ENCODE peak calls at places on chromosomes 6 and 20, in nine cellular contexts. Y, U, Q, M, G, H, O, T and J are unnamed samples.

GRCh38 chr6:136812174-136812573 is 10.2 kb upstream of the PEX7 start:
- DNase-seq in Y (no peak), U (no peak), Q (no peak), M (no peak), G (no peak), H (no peak), O (peak; percentile 73), T (no peak), J (no peak)

GRCh38 chr6:77466055-77467028 is 3.1 kb upstream of the HTR1B start:
- DNase-seq in Y (peak; percentile 13), U (peak; percentile 86), Q (peak; percentile 61), M (peak; percentile 61), G (peak; percentile 38), H (peak; percentile 80), O (peak; percentile 68), T (peak; percentile 76), J (no peak)

GRCh38 chr6:108587258-108588059 is 26.7 kb downstream of the FOXO3 start:
- DNase-seq in Y (no peak), U (peak; percentile 61), Q (peak; percentile 66), M (no peak), G (no peak), H (no peak), O (peak; percentile 86), T (peak; percentile 88), J (no peak)

GRCh38 chr6:47242483-47243386 is 67.0 kb downstream of the TNFRSF21 start:
- DNase-seq in Y (peak; percentile 82), U (peak; percentile 92), Q (peak; percentile 93), M (peak; percentile 93), G (peak; percentile 92), H (peak; percentile 94), O (peak; percentile 95), T (peak; percentile 93), J (peak; percentile 71)

GRCh38 chr6:133568970-133569889 is 319.7 kb upstream of the TCF21 start:
- DNase-seq in Y (peak; percentile 16), U (peak; percentile 77), Q (peak; percentile 92), M (no peak), G (peak; percentile 26), H (no peak), O (peak; percentile 83), T (peak; percentile 97), J (no peak)

GRCh38 chr6:81978230-81978629 is 225.7 kb upstream of the TENT5A start:
- DNase-seq in Y (no peak), U (no peak), Q (no peak), M (no peak), G (no peak), H (no peak), O (peak; percentile 30), T (peak; percentile 48), J (no peak)

GRCh38 chr6:41685641-41686380 is 47.5 kb downstream of the MDFI start:
- DNase-seq in Y (no peak), U (no peak), Q (no peak), M (no peak), G (no peak), H (no peak), O (no peak), T (no peak), J (no peak)

GRCh38 chr20:51156796-51157119 is 133.9 kb upstream of the KCNG1 start:
- DNase-seq in Y (no peak), U (no peak), Q (no peak), M (no peak), G (no peak), H (no peak), O (no peak), T (no peak), J (no peak)

GRCh38 chr6:159594106-159594749 is 98.8 kb downstream of the SOD2 start:
- DNase-seq in Y (no peak), U (no peak), Q (peak; percentile 77), M (no peak), G (no peak), H (no peak), O (peak; percentile 80), T (peak; percentile 78), J (no peak)

DNA sequence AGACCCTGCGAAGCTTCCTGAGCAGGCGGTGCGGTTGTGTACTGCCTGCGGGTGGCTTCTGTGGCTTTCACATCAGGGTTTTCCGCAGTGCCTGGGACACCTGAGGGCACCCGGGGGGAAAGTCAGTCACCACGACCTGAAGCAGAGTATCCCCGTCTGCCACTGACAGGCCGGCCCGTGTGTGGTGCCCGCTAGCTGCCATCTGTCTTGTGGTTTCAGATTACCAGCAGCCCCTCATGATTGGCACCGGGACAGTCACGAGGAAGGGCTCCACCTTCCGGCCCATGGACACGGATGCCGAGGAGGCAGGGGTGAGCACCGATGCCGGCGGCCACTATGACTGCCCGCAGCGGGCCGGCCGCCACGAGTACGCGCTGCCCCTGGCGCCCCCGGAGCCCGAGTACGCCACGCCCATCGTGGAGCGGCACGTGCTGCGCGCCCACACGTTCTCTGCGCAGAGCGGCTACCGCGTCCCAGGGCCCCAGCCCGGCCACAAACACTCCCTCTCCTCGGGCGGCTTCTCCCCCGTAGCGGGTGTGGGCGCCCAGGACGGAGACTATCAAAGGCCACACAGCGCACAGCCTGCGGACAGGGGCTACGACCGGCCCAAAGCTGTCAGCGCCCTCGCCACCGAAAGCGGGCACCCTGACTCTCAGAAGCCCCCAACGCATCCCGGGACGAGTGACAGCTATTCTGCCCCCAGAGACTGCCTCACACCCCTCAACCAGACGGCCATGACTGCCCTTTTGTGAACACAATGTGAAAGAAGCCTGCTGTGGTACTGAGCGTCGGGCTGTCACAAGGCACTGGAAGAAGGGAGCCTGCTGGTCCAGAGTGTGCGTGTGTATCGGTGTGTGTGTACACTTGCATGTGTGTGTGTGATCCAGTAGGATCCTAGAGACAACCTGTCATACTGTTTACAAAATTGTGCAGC is 54.4 kb downstream of the GOPC start:
- DNase-seq in Y (peak; percentile 78), U (no peak), Q (no peak), M (peak; percentile 32), G (peak; percentile 79), H (peak; percentile 43), O (peak; percentile 65), T (peak; percentile 47), J (no peak)
- TF ChIP-seq CTCF in Y (peak; percentile 9), U (no peak), Q (no peak), M (no peak), G (no peak), H (no peak), O (no peak), T (no peak), J (peak; percentile 23)

DNA sequence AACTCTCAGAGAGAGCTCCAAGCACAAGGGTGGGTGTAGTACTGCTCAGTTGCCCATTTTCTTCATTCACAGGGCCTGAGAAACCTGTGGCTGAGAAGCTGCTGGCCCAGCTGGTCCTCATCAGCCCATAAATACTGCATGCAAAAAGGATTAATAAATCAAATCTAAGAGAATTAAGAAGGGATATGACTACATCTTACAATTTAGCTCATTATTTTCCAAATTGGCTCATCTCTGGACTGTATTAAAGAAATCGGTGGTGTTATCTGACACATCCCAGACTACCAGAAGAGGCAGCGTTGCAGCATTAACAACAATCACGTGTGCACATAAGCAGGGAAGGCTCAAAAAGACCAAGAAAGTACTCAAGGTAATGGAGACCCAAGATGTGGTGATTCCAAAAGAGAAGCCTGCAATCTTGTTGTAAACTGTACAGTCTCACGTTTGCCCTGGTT is 90.7 kb downstream of the CD24 start:
- DNase-seq in Y (no peak), U (peak; percentile 28), Q (no peak), M (no peak), G (no peak), H (no peak), O (no peak), T (peak; percentile 14), J (no peak)
- TF ChIP-seq CTCF in Y (no peak), U (peak; percentile 19), Q (peak; percentile 26), M (no peak), G (no peak), H (no peak), O (no peak), T (no peak), J (no peak)

GRCh38 chr6:4791174-4791573 is 15.0 kb downstream of the CDYL start:
- DNase-seq in Y (no peak), U (no peak), Q (no peak), M (no peak), G (no peak), H (no peak), O (no peak), T (peak; percentile 63), J (no peak)

GRCh38 chr6:4786936-4787504 is 10.8 kb downstream of the CDYL start:
- DNase-seq in Y (no peak), U (no peak), Q (no peak), M (no peak), G (no peak), H (no peak), O (no peak), T (no peak), J (no peak)

GRCh38 chr6:4788482-4788881 is 12.3 kb downstream of the CDYL start:
- DNase-seq in Y (no peak), U (no peak), Q (no peak), M (no peak), G (no peak), H (no peak), O (no peak), T (no peak), J (no peak)

GRCh38 chr6:4788953-4789584 is 12.9 kb downstream of the CDYL start:
- DNase-seq in Y (no peak), U (no peak), Q (no peak), M (no peak), G (no peak), H (peak; percentile 82), O (no peak), T (no peak), J (no peak)

DNA sequence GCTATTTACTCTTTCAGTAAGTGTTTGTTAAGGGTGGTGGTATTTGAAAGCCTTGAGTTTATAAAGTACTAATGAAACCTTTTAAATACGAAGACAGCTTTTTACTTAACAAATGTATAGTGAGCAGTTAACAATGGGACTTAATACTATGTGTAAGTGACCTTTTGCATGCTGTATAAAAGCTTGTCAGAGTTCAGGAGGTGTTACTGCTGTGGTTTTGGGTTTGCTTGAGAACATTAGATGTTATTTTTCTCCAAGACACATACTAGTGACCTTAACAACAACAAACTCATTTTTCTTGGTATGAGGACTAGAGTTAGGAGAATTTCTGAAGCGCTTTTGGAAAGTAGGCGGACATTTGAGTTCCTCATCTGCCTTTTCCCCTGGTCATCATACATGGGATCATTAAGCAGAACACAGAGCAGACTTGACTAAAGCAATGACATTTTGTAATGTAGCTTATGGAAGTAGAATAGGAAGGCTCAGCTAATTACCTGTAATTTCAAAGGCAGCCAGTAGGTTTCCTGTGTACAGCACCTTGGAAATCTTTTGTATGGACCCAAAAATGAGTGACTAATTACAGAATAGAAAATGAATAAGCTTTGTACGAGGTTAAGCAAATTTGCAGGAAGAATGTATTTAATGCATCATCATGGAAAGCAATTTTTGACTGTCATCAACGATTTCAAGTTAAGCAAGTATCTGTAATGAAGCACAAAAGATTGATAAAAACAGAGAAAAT is 14.1 kb downstream of the CDYL start:
- DNase-seq in Y (no peak), U (no peak), Q (no peak), M (no peak), G (no peak), H (no peak), O (no peak), T (no peak), J (no peak)
- TF ChIP-seq CTCF in Y (peak; percentile 6), U (no peak), Q (peak; percentile 18), M (no peak), G (no peak), H (peak; percentile 25), O (no peak), T (peak; percentile 19), J (no peak)

DNA sequence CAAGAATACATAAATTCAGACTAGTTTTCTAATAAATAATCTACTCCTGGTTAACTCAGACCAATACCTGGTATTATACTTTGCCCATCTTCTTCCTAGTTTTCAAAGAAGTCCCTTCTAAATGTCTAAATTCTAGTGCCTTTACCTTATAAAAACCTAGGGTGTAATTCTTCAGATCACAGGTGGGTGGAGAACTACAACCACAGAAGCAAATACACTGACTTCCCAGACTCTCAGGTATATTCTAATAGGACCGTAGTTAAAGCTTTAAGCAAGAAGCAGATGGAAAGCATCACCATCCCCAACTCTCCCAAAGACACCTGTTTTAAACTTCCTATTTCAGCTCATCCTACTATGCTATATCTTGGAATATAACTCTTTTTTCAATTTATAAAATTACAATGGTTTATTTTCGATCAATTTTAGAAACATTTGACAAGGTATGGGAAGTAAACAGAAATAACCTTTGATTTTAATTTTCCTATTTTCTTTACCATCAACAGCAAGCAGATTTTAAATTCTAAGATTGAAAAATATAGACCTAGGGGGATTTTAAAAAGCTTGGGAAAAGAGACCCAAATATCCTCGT is 15.8 kb downstream of the MAN1A1 start:
- DNase-seq in Y (no peak), U (no peak), Q (peak; percentile 20), M (no peak), G (no peak), H (peak; percentile 51), O (no peak), T (no peak), J (no peak)
- TF ChIP-seq CTCF in Y (no peak), U (peak; percentile 53), Q (peak; percentile 67), M (peak; percentile 39), G (peak; percentile 32), H (peak; percentile 47), O (peak; percentile 29), T (peak; percentile 23), J (no peak)